ENCODE peak calls at places on chromosomes 12 and 14, in four cellular contexts. W is H9, O is H1, Y is IMR-90. V is an unnamed sample. For H3K4me1, the result is how much of the 10 kb centered on the place peaks cover.

GRCh38 chr12:52278931-52279682 is 4.7 kb downstream of the KRT86 start:
- DNase-seq in O (peak), W (peak), Y (peak), V (peak)

GRCh38 chr14:70716958-70717357 is 75.2 kb downstream of the TTC9 start:
- DNase-seq in W (no peak), Y (no peak), O (no peak), V (peak)

GRCh38 chr12:107645630-107646333 is 39.8 kb upstream of the PWP1 start:
- DNase-seq in Y (no peak), O (no peak), W (peak), V (peak)

GRCh38 chr12:58774731-58775130 is 145.6 kb downstream of the LRIG3 start:
- DNase-seq in O (no peak), W (no peak), Y (no peak), V (no peak)

GRCh38 chr12:105733579-105733978 is 403.1 kb downstream of the C12orf75 start:
- DNase-seq in O (no peak), Y (no peak), W (no peak), V (no peak)

GRCh38 chr12:103771466-103771865 is 69.6 kb downstream of the NT5DC3 start:
- DNase-seq in O (peak), W (peak), Y (peak), V (peak)

GRCh38 chr12:73390256-73390655 is 1118.1 kb downstream of the TRHDE start:
- DNase-seq in Y (no peak), W (no peak), O (no peak), V (no peak)

GRCh38 chr12:8676651-8677050 is 14.0 kb upstream of the MFAP5 start:
- DNase-seq in W (no peak), Y (no peak), O (no peak), V (no peak)

GRCh38 chr14:101198398-101199027 is 295.0 kb upstream of the RTL1 start:
- DNase-seq in O (no peak), Y (no peak), W (peak), V (no peak)

GRCh38 chr12:9668141-9669018 is 1.1 kb upstream of the CLEC2D start:
- DNase-seq in W (no peak), O (no peak), Y (peak), V (no peak)

GRCh38 chr12:78209851-78210493 is 379.3 kb downstream of the NAV3 start:
- DNase-seq in O (no peak), Y (peak), W (no peak), V (no peak)

GRCh38 chr12:3247596-3248270 is 170.6 kb downstream of the TSPAN9 start:
- DNase-seq in Y (no peak), W (no peak), O (no peak), V (peak)

GRCh38 chr14:68897559-68898160 is 81.4 kb downstream of the ACTN1 start:
- DNase-seq in Y (no peak), W (no peak), O (no peak), V (no peak)

GRCh38 chr12:18907793-18908580 is 170.1 kb downstream of the CAPZA3 start:
- DNase-seq in O (no peak), Y (no peak), W (no peak), V (peak)

GRCh38 chr12:1277905-1278304 is 286.9 kb downstream of the ERC1 start:
- DNase-seq in Y (no peak), O (no peak), W (no peak), V (no peak)

GRCh38 chr12:104519190-104519857 is 62.6 kb downstream of the CHST11 start:
- DNase-seq in W (no peak), Y (no peak), O (no peak), V (no peak)

GRCh38 chr12:94092516-94093241 is 55.7 kb upstream of the PLXNC1 start:
- DNase-seq in Y (peak), O (no peak), W (no peak), V (no peak)

GRCh38 chr12:54596526-54596946 is 8.1 kb upstream of the PPP1R1A start:
- DNase-seq in O (peak), Y (peak), W (peak), V (peak)

GRCh38 chr12:131675126-131676080 is 35.5 kb upstream of the SFSWAP start:
- DNase-seq in W (peak), O (no peak), Y (no peak), V (no peak)

GRCh38 chr14:68695326-68695768 is 97.5 kb downstream of the ZFP36L1 start:
- DNase-seq in W (no peak), O (no peak), Y (peak), V (no peak)

DNA sequence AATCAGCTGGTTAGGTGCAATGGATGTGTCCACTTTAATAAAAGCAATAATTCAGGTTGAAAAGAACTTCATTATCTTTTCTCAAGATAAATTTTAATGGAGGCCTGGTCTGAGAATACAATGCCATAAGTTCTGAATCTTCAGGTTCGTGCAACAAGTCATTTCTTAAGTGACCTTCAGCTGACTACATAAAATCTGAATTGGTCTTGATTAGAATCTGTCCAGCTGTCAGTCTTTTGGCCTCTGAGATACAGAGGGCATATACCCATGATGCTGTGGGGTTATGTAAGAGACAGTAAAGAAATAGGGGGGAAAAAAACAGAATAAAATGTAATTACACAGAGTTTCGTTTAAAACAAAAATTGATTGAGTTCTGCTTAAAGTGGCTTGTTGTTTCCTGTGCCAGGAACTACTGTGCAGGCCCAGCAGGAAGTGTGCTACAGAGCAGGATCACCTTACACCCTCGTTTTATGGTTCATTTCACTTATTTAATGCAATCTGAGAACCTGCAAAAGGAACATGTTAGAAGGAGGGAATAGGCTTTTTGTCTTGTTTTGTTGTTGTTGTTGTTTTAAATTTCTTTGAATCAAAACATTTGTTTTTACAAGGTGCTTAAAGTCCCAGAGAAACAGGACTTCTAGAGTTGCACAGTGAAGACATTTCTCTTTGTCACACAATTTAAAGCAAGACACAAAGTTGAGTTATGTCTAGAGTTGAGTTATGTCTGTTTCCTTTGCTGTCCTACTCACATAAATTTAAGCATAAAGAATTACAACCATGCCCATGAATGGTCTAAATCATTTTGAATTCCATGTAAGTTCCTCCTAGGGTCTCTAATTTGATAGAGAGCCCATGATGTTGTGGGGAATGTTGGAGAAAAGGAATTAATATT is 64.2 kb downstream of the LGR5 start:
- DNase-seq in O (no peak), W (no peak), Y (no peak), V (no peak)
- H3K4me1 ChIP-seq in O (under half), W (under half), Y (under half), V (under half)

DNA sequence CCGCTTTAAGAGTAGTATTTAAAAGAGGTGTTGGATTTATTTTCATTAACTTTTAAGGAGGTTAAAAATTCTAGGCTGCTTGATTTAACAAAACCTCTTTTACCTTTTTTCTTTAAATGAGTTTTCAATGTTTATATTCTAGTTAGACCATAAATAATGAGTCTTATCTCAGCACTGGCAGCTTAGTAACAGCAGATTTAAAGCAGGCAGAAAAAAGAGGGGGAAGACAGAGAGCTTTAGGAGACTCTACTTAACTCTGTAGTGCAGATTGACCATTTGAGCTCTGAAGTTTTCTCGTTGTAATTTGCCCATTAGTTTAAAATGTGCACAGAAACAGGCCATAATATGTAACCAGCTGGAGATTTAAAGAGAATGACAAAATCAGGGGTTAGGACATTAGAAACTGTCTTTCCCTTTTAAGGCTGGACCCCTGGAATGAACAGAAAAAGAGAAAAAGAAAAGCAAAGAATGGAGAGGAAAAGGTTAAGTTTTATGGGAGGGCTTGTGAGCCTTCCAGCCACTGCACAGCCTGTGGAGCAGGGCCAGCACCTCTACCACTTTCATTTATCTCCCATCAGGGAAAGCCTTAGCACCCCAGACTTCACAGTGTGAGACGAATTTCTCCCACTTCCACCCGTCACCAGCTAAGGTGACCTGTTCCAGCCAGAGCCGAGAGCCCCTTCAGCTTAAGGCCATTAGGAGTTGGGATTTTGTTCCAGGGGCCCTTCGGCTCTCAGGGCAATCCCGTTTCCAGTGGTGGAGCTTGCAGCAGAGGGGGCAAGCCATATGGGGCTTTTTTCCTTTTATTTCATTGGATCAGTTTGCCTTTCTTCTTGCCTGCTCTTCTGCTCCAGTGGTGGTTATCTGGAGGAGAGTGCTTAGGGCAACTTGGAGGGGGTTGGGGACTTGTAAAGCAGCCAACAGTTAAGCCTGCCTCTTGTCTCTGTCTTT is 8.1 kb downstream of the IL22 start:
- DNase-seq in O (no peak), Y (peak), W (no peak), V (peak)
- H2BK120ac ChIP-seq in O (no peak), Y (no peak), W (no peak), V (no peak)

DNA sequence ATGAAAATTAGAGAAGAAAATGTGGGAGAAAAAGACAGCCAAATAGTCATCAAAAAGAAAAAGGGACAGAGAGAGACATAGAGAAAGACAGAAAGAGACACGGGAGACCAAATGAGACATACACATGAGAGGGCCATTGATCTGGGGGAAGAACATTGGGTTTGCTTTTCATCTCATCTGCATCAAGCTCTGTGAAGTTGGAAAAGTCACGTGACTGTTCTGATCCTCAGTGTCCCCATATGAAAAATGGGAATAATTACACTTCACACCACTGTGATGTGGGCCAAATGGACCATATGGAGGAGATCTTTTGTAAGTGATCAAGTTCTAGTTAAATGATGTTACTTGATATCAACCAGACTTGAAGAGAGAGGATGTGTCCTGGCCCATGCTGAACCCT is 147.1 kb upstream of the NRXN3 start:
- DNase-seq in Y (no peak), O (no peak), W (no peak), V (no peak)
- H3K56ac ChIP-seq in Y (no peak), O (no peak), W (no peak), V (no peak)

DNA sequence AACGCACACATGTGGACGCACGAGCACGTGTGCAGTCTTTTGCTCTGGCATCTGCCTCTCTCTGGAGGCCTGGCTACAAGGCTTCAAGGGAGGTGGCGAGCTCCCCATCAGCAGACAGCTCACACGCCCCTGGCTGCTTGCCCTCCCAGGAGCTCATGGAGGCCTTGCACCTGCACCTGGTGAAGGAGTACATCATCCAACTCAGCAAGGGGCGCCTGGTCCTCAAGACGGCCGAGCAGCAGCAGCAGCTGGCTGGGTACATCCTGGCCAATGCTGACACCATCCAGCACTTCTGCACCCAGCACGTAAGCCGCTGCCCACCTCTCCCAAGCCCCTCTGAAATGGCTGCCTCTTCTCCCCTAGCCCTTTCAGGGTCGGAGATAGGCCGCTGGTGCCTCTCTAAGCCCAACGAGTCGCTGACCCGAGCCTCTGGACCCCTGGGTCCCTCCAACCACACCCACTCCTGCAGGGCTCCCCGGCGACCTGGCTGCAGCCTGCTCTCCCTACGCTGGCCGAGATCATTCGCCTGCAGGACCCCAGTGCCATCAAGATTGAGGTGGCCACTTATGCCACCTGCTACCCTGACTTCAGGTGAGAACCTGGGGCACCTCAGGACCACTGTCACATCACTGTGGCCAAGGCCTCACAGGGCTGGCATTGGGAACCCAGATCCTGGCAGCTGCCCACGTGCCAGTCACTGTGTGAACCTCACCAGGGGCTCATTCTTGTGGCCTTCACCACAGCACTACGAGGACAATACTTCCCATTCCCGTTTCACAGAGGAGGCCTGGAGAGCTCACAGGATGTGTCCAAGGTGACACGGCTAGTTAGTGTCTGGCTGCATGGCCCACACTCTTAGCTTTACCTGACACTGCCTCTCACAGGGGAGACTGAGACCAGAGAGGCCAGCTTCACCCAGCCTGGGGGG is 10.2 kb downstream of the TNFAIP2 start:
- DNase-seq in O (no peak), W (no peak), Y (no peak), V (no peak)
- H3K4me1 ChIP-seq in O (under half), W (under half), Y (under half), V (under half)

DNA sequence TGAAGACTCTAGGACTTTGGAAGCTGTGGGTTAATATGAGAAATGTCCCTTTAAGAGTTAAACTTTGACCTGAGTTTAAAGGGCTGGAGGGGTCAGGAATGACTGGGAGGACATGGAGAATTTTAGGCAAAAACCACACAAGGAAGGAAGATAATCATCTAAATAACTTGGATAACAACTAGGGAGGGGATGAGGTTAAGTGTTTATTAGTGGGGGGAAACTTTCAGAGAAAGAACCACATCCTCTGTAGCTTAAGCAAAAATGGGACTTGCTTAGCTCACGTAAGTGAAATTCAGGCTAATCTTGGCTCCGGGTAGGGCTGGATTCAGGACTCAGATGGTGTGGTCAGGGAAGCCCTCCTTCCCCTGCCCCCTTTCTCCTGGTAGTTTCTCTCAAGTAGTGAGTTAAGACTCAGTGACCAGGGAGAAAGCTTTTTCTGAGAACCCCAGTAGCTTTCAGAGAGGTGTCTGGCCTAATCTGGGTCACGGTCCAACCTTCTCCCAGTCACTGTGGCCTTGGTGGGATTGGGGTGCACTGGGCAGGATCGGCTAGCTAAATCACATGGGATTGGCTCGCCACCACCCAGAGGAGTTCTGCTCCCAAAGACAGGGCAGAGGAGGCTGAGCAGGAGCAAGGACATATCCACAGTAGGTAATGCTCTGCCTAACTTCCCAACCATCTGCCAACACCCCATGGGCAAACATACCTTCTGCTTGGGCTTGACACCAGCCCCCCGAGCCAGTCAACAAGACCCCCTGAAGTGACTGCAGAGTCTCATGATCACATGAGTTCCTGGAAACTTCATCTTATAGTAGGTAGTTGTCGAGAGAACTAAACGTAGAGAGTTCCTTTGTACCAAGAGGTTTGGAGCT is 52.8 kb downstream of the ARF6 start:
- DNase-seq in Y (no peak), W (no peak), O (no peak), V (no peak)
- H2BK120ac ChIP-seq in Y (peak), W (no peak), O (no peak), V (no peak)

GRCh38 chr12:100953217-100953616 is 158.6 kb downstream of the ANO4 start:
- DNase-seq in W (no peak), Y (peak), O (no peak), V (no peak)
- H3K56ac ChIP-seq in W (no peak), Y (no peak), O (no peak), V (no peak)

GRCh38 chr12:120249266-120249874 is 16.2 kb downstream of the PXN start:
- DNase-seq in Y (no peak), O (no peak), W (peak), V (no peak)
- H3K4me1 ChIP-seq in Y (under half), O (under half), W (under half), V (under half)

GRCh38 chr14:83044001-83044400 is 1510.3 kb upstream of the SEL1L start:
- DNase-seq in W (no peak), Y (no peak), O (no peak), V (peak)
- H2BK120ac ChIP-seq in W (no peak), Y (no peak), O (no peak), V (no peak)

DNA sequence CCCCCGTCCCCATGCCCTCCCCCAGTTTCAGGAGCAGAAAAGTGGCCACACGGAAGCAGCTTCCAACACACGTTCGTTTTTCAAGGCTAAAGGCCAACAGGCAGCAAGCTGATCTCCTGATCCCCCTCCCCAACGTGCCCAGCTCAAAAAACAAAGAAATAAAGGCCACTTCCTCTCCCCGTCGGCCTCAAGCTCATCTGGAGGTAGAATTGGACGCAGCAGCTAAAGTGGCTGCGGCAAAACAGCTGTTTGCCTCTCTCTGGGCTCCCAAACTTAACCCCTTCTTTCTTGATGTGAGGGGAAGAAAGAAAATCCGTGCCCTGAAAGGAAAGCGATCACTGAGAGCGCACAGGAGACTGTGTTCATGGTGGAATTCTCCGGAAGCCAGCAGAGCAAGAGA is 66.3 kb downstream of the SCARB1 start:
- DNase-seq in Y (no peak), O (no peak), W (no peak), V (peak)
- H3K56ac ChIP-seq in Y (no peak), O (no peak), W (no peak), V (peak)